ENCODE peak calls at places on chromosomes 4 and X, in eight cellular contexts. C is stomach, W is heart left ventricle, D is esophagus squamous epithelium, A is tibial nerve, P is transverse colon, V is Peyer's patch, O is vagina. S is an unnamed sample.

GRCh38 chr4:159014896-159015295 is 88.0 kb upstream of the RAPGEF2 start:
- DNase-seq in O (no peak), D (no peak), C (no peak), P (no peak), W (no peak), A (no peak), V (no peak), S (no peak)

GRCh38 chr4:26263165-26263564 is 57.6 kb upstream of the RBPJ start:
- DNase-seq in W (no peak), O (no peak), C (no peak), P (no peak), D (no peak), V (no peak), A (no peak), S (peak; percentile 61)

GRCh38 chr4:28469886-28470285 is 1609.2 kb downstream of the STIM2 start:
- DNase-seq in W (no peak), C (no peak), A (no peak), O (no peak), D (no peak), P (no peak), V (no peak), S (no peak)

GRCh38 chr4:183637461-183637860 is 21.5 kb downstream of the RWDD4 start:
- DNase-seq in O (no peak), D (no peak), C (no peak), V (no peak), A (no peak), P (no peak), W (no peak), S (no peak)

GRCh38 chr4:17313194-17313593 is 198.7 kb downstream of the QDPR start:
- DNase-seq in W (no peak), C (no peak), A (no peak), D (no peak), O (no peak), P (no peak), V (no peak), S (peak; percentile 43)

GRCh38 chr4:151276787-151277557 is at the start of gene PRSS48:
- DNase-seq in O (no peak), W (peak; percentile 59), A (peak; percentile 24), V (peak; percentile 16), P (peak; percentile 77), D (no peak), C (peak; percentile 59), S (peak; percentile 75)

GRCh38 chr4:110104661-110105060 is 93.8 kb downstream of the ELOVL6 start:
- DNase-seq in V (no peak), P (no peak), D (no peak), C (no peak), A (no peak), O (no peak), W (no peak), S (no peak)

GRCh38 chr4:89894654-89895652 is at the start of gene MMRN1:
- DNase-seq in O (no peak), V (no peak), P (no peak), D (no peak), W (no peak), A (no peak), C (no peak), S (no peak)

GRCh38 chrX:50111762-50112161 is 89.0 kb downstream of the AKAP4 start:
- DNase-seq in V (no peak), O (no peak), P (peak; percentile 59), A (no peak), C (peak; percentile 64), D (no peak), W (no peak), S (peak; percentile 34)

GRCh38 chrX:40855411-40855810 is 120.1 kb upstream of the MED14 start:
- DNase-seq in V (no peak), W (no peak), D (no peak), A (no peak), O (no peak), C (no peak), P (no peak), S (no peak)

GRCh38 chrX:129634541-129634940 is 20.2 kb downstream of the APLN start:
- DNase-seq in P (no peak), O (no peak), V (no peak), A (no peak), D (no peak), W (no peak), C (no peak), S (no peak)

GRCh38 chr4:105630670-105631655 is 77.5 kb downstream of the INTS12 start:
- DNase-seq in W (no peak), D (no peak), V (no peak), P (no peak), A (no peak), C (no peak), O (no peak), S (no peak)

GRCh38 chrX:149131780-149132179 is 373.3 kb downstream of the IDS start:
- DNase-seq in A (no peak), W (no peak), V (no peak), D (no peak), O (no peak), C (no peak), P (no peak), S (no peak)

GRCh38 chr4:101279377-101279871 is 67.9 kb downstream of the PPP3CA start:
- DNase-seq in D (no peak), O (peak; percentile 90), P (no peak), W (peak; percentile 58), C (no peak), V (no peak), A (peak; percentile 48), S (peak; percentile 62)

GRCh38 chrX:2504706-2505332 is 4.0 kb upstream of the DHRSX start:
- DNase-seq in V (no peak), P (peak; percentile 30), O (no peak), W (no peak), D (no peak), A (no peak), C (no peak), S (no peak)

GRCh38 chrX:38004046-38004445 is 2.3 kb upstream of the SYTL5 start:
- DNase-seq in W (no peak), V (no peak), C (no peak), O (no peak), D (no peak), P (no peak), A (no peak), S (no peak)

GRCh38 chr4:121408-122084 is 2.8 kb upstream of the ZNF718 start:
- DNase-seq in P (no peak), O (no peak), D (no peak), V (no peak), C (no peak), W (no peak), A (no peak), S (no peak)

GRCh38 chr4:68132342-68132741 is 2.7 kb upstream of the TMPRSS11F start:
- DNase-seq in D (no peak), V (no peak), A (no peak), P (no peak), O (no peak), C (no peak), W (no peak), S (no peak)

GRCh38 chr4:173076903-173077629 is 91.5 kb upstream of the GALNT7 start:
- DNase-seq in D (no peak), A (no peak), O (no peak), W (no peak), C (no peak), P (no peak), V (no peak), S (no peak)

GRCh38 chr4:176671532-176671931 is 121.2 kb downstream of the VEGFC start:
- DNase-seq in W (peak; percentile 42), D (no peak), A (no peak), O (no peak), C (no peak), V (no peak), P (no peak), S (no peak)

GRCh38 chrX:39318497-39319343 is 517.5 kb downstream of the MID1IP1 start:
- DNase-seq in P (no peak), C (no peak), D (no peak), A (no peak), O (no peak), V (no peak), W (peak; percentile 47), S (peak; percentile 38)

GRCh38 chrX:39470588-39471155 is 627.1 kb downstream of the BCOR start:
- DNase-seq in A (no peak), D (no peak), O (no peak), P (peak; percentile 22), W (peak; percentile 55), C (no peak), V (no peak), S (peak; percentile 49)

GRCh38 chrX:107659768-107660167 is 31.5 kb downstream of the PRPS1 start:
- DNase-seq in O (no peak), D (no peak), C (no peak), P (no peak), V (no peak), A (peak; percentile 43), W (no peak), S (no peak)
- H3K27me3 ChIP-seq in O (no peaks in the 10 kb centered on the region), D (no peaks in the 10 kb centered on the region), C (no peaks in the 10 kb centered on the region), P (no peaks in the 10 kb centered on the region), V (no peaks in the 10 kb centered on the region), A (peaks cover 12% of the 10 kb centered on the region), W (no peaks in the 10 kb centered on the region), S (no peaks in the 10 kb centered on the region)

DNA sequence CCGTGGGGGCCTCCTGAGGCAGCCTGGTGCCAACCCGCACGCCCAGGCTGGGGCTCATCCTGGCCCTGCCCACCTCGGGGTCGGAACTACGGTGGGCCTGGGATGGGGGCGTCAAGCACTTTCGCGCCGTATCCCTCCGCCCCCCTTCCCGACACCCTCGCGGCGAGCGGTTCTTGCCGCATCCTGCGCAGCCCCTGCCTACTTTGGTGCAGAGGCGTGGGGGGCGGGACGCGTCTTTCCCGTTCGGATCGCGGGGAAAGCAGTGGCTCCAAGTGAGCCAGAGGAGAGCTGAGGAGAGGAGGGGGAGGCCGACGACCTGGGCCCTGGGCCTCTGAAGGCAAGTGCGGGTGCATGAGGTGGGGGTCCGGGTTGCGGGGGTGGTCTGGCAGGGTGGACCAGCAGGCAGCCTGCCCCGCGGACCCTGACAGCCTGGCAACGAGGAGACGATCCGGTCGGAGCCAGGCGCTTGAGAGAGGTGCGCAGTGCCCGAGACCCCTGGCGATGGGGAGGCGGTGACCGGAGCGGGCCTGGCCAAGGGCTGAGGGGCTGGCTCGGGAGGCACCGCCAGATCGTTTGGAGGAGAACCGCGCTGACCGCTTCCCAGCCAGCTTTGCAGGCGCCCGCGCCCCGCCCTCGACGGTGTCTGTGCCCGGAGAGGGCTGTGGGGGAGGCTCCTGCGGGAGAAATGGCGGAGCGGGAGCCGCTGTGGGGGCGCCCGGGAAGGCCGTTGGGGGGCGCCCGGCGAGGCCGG is at the start of gene GPRASP2:
- DNase-seq in V (no peak), O (no peak), C (peak; percentile 48), D (no peak), P (peak; percentile 38), W (peak; percentile 59), A (no peak), S (peak; percentile 52)
- TF ChIP-seq POLR2A in V (no peak), O (no peak), C (no peak), D (no peak), P (no peak), W (no peak), A (no peak), S (no peak)

DNA sequence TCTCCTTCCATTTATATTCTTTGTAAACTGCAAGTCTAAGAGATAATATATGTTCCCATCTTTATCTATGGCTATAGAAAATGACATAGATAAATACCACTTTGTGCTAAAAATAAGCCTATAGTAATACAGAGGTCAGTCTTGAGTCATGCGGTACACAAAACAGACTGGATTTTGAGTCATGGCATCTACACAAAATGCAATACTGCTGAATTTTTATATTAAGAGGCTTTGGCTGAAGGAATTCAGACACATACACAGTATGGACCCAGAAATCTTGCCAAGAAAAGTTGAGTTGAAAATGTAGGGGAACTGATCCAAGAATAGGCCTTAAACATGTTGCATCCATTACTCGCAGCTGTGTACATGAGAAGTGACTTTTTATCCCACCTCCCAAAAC is 184.3 kb downstream of the TENM3 start:
- DNase-seq in O (no peak), A (no peak), W (no peak), D (no peak), P (no peak), V (no peak), C (no peak), S (no peak)
- H3K27me3 ChIP-seq in O (no peaks in the 10 kb centered on the region), A (no peaks in the 10 kb centered on the region), W (no peaks in the 10 kb centered on the region), D (no peaks in the 10 kb centered on the region), P (no peaks in the 10 kb centered on the region), V (no peaks in the 10 kb centered on the region), C (no peaks in the 10 kb centered on the region), S (no peaks in the 10 kb centered on the region)

GRCh38 chr4:55604996-55605395 is 13.0 kb upstream of the PDCL2 start:
- DNase-seq in P (no peak), V (no peak), C (no peak), W (no peak), O (no peak), D (no peak), A (no peak), S (no peak)
- TF ChIP-seq POLR2A in P (no peak), V (no peak), C (no peak), W (no peak), O (no peak), D (no peak), A (no peak), S (no peak)

S was measured in testis.